ENCODE peak calls at places on chromosomes 6 and 20, in seven cellular contexts. P, B, O, W, C, J and M are unnamed samples.

GRCh38 chr20:39946053-39946810 is 742.8 kb downstream of the MAFB start:
- DNase-seq in P (no peak), B (no peak), O (no peak), W (no peak), C (no peak), J (no peak), M (no peak)

GRCh38 chr20:45890997-45891983 is at the start of the genes CTSA and NEURL2:
- DNase-seq in P (peak), B (peak), O (peak), W (peak), C (peak), J (peak), M (peak)

GRCh38 chr20:51380401-51381385 is 161.8 kb downstream of the NFATC2 start:
- DNase-seq in P (no peak), B (no peak), O (no peak), W (no peak), C (no peak), J (no peak), M (no peak)

GRCh38 chr6:138815797-138816528 is 20.1 kb downstream of the ECT2L start:
- DNase-seq in P (peak), B (peak), O (peak), W (no peak), C (no peak), J (peak), M (no peak)

GRCh38 chr20:10313215-10313614 is 94.6 kb downstream of the SNAP25 start:
- DNase-seq in P (no peak), B (no peak), O (no peak), W (no peak), C (no peak), J (no peak), M (no peak)

GRCh38 chr6:43805695-43806040 is 35.7 kb downstream of the VEGFA start:
- DNase-seq in P (no peak), B (peak), O (no peak), W (no peak), C (no peak), J (no peak), M (no peak)

GRCh38 chr6:33372532-33373123 is 19.0 kb upstream of the KIFC1 start:
- DNase-seq in P (no peak), B (no peak), O (no peak), W (no peak), C (no peak), J (no peak), M (no peak)

GRCh38 chr6:26556263-26557070 is 18.3 kb downstream of the HMGN4 start:
- DNase-seq in P (no peak), B (peak), O (peak), W (no peak), C (peak), J (peak), M (no peak)

GRCh38 chr20:16806886-16807285 is 58.7 kb downstream of the OTOR start:
- DNase-seq in P (no peak), B (no peak), O (no peak), W (no peak), C (no peak), J (no peak), M (no peak)

GRCh38 chr20:1807394-1807793 is 87.8 kb upstream of the SIRPA start:
- DNase-seq in P (no peak), B (no peak), O (no peak), W (no peak), C (no peak), J (no peak), M (no peak)

GRCh38 chr6:109595998-109596397 is 95.0 kb downstream of the AK9 start:
- DNase-seq in P (peak), B (peak), O (peak), W (no peak), C (peak), J (no peak), M (peak)

GRCh38 chr20:44019638-44020335 is 105.1 kb downstream of the TOX2 start:
- DNase-seq in P (no peak), B (no peak), O (no peak), W (no peak), C (no peak), J (no peak), M (no peak)

GRCh38 chr6:148203970-148204369 is 138.7 kb upstream of the SASH1 start:
- DNase-seq in P (no peak), B (no peak), O (no peak), W (peak), C (no peak), J (no peak), M (no peak)
- TF ChIP-seq SP1 in P (no peak), B (no peak), O (no peak), W (no peak), C (no peak), J (no peak), M (no peak)

GRCh38 chr6:82275686-82276085 is 28.1 kb upstream of the IBTK start:
- DNase-seq in P (no peak), B (no peak), O (no peak), W (no peak), C (no peak), J (no peak), M (no peak)

GRCh38 chr6:82268301-82268846 is 20.8 kb upstream of the IBTK start:
- DNase-seq in P (no peak), B (no peak), O (no peak), W (no peak), C (no peak), J (no peak), M (no peak)

GRCh38 chr6:82273295-82273694 is 25.8 kb upstream of the IBTK start:
- DNase-seq in P (no peak), B (no peak), O (no peak), W (no peak), C (no peak), J (no peak), M (no peak)

DNA sequence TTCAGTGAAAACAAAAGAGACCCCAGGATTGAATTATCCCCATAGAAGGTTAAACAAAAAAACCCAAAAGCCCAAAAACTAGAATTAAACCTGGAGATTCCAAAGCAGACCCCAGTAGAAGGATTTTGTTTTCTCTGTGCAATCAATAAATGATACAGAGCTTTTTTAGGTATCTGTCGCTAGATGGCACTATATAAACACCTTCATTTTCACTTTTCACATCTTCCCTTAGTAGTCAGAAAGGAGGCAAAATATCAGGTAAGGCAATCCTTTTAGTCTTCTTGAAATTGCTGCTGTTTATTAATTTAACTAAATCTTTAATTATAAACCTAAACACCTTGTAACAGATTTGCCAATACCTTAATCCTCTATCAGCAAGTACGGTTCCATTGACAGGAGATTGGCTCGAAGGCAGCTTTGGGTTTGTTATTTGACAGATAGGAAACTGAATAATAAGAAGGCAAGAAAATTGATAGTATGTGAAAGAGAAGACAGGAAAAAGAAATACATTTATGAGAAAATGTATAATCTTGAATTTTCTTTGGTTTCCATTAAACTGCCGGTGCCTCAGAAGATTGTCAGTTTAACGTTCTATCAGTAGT is 23.3 kb upstream of the IBTK start:
- DNase-seq in P (peak), B (peak), O (peak), W (peak), C (no peak), J (peak), M (no peak)
- TF ChIP-seq SP1 in P (no peak), B (no peak), O (no peak), W (no peak), C (no peak), J (no peak), M (no peak)

GRCh38 chr6:86936834-86937218 is 502 bp upstream of the HTR1E start:
- DNase-seq in P (no peak), B (no peak), O (no peak), W (no peak), C (peak), J (no peak), M (peak)
- TF ChIP-seq SP1 in P (no peak), B (no peak), O (no peak), W (no peak), C (no peak), J (no peak), M (no peak)

GRCh38 chr6:125922322-125922860 is 34.2 kb upstream of the HINT3 start:
- DNase-seq in P (no peak), B (no peak), O (no peak), W (no peak), C (no peak), J (no peak), M (no peak)
- TF ChIP-seq SP1 in P (no peak), B (no peak), O (no peak), W (no peak), C (no peak), J (no peak), M (no peak)

GRCh38 chr6:30810813-30811329 is 66.5 kb upstream of the IER3 start:
- DNase-seq in P (no peak), B (no peak), O (peak), W (peak), C (no peak), J (no peak), M (no peak)
- TF ChIP-seq SP1 in P (no peak), B (no peak), O (no peak), W (peak), C (no peak), J (no peak), M (no peak)

GRCh38 chr6:42526616-42527015 is 37.2 kb upstream of the UBR2 start:
- DNase-seq in P (no peak), B (no peak), O (no peak), W (no peak), C (no peak), J (peak), M (no peak)

GRCh38 chr6:42527204-42527603 is 36.6 kb upstream of the UBR2 start:
- DNase-seq in P (no peak), B (no peak), O (no peak), W (no peak), C (no peak), J (no peak), M (no peak)

GRCh38 chr6:42533794-42534193 is 30.0 kb upstream of the UBR2 start:
- DNase-seq in P (no peak), B (no peak), O (no peak), W (no peak), C (no peak), J (no peak), M (no peak)

DNA sequence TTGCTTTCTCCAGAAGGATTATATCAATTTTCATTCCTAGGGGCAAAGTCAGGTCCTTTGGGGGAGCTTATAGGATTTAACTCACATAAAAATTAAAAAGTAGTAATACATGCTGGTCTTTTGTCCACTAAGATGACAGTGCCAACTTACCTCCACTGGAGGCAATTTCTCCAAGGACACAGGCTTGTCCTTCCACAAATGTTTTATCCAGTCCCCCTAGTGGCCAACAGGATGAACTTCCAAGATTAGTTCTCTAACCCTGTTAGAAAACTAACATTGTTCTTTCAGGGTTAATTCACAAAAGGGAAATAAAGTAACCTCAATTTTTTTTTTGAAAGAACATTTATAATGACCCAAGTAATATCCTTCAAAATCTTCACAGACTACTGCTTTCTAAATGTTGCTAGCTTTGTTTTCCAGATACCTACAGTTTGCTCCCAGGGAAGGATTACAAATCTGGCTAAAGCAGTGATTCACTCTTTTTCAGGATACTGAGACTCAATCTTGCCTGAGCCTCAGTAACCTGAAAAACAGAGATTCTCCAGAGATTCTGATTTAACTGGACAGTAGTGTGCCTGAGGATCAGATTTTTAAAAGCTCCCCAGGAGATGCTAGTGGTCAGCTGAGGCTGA is 31.7 kb upstream of the UBR2 start:
- DNase-seq in P (peak), B (peak), O (peak), W (no peak), C (no peak), J (peak), M (no peak)
- TF ChIP-seq SP1 in P (no peak), B (no peak), O (no peak), W (no peak), C (no peak), J (no peak), M (no peak)

DNA sequence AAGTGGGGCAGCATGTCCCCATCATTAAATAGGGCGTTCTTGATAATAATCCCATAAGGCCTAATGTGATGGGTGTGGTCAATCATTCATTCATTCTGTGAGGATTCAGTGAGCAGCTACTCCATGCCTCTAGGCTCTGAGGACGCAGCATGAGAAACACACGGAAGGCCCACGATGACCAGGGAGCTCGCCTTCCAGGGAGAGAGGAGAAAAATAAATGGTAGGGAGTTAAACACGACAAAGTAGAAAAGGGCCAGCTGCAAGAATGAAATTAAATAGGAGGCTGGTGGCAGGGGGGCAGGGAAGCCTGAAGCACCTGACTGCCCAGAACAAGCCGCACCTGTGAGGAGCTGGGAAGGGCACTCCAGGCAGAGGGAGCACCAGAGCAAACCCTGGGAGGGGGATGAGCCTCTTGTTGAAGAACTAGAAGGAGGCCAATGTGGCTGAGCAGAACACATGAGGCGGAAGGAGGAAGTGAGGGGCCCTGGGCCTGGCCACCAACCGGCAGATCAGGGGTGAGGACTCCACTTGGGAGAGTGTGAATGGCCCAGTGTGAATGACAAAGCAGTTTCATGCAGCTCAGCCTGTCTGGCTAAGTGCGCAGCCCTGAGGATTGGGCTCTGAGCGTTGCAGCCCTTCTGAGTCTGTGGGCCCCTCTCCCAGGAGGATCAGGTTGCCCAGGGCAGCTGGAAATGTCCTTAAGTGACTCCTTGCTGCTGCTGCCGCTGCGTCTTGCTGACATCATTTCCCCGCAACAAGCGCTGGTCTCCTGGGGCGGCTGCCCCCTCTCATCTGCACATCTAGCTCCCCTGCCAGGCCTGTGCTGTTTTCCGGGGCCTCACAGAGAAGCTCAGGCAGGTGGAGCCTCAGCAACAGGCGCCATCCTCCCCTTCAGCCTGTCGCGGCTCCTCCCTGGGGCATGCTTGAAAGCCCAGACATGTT is 99.9 kb downstream of the CDH26 start:
- DNase-seq in P (peak), B (no peak), O (no peak), W (no peak), C (peak), J (no peak), M (peak)
- TF ChIP-seq SP1 in P (no peak), B (no peak), O (no peak), W (no peak), C (no peak), J (no peak), M (no peak)

GRCh38 chr6:144284753-144285547 is at the start of gene UTRN:
- DNase-seq in P (peak), B (peak), O (no peak), W (no peak), C (peak), J (peak), M (peak)

GRCh38 chr6:144289006-144289405 is 3.9 kb downstream of the UTRN start:
- DNase-seq in P (no peak), B (no peak), O (no peak), W (no peak), C (no peak), J (no peak), M (no peak)

GRCh38 chr6:144285798-144286502 is 815 bp downstream of the UTRN start:
- DNase-seq in P (peak), B (peak), O (no peak), W (no peak), C (peak), J (peak), M (peak)

GRCh38 chr6:144285548-144285797 is 338 bp downstream of the UTRN start:
- DNase-seq in P (no peak), B (no peak), O (no peak), W (no peak), C (no peak), J (no peak), M (no peak)

GRCh38 chr6:144286503-144287393 is 1.6 kb downstream of the UTRN start:
- DNase-seq in P (peak), B (peak), O (no peak), W (no peak), C (peak), J (peak), M (peak)
- TF ChIP-seq SP1 in P (no peak), B (no peak), O (no peak), W (no peak), C (no peak), J (no peak), M (no peak)